ENCODE peak calls at places on chromosomes 1 and 21, in seven cellular contexts. L, W, M, Y, F, J and B are unnamed samples.
A peak's percentile ranks its signal among the peaks of the same experiment; 100 is the strongest.

GRCh38 chr1:246769306-246769705 is 45.1 kb downstream of the SCCPDH start:
- DNase-seq in L (no peak), W (peak; percentile 97), M (no peak), Y (no peak), F (no peak), J (peak; percentile 89), B (no peak)

GRCh38 chr1:85125891-85126290 is 74.9 kb downstream of the SYDE2 start:
- DNase-seq in L (no peak), W (no peak), M (no peak), Y (no peak), F (no peak), J (no peak), B (no peak)

GRCh38 chr1:200139661-200140250 is 112.2 kb downstream of the NR5A2 start:
- DNase-seq in L (peak; percentile 34), W (peak; percentile 76), M (no peak), Y (no peak), F (peak; percentile 28), J (no peak), B (no peak)

GRCh38 chr1:179126338-179127060 is 44.6 kb downstream of the TOR3A start:
- DNase-seq in L (no peak), W (peak; percentile 55), M (no peak), Y (no peak), F (no peak), J (no peak), B (no peak)

GRCh38 chr1:151311589-151312331 is 15.5 kb downstream of the PI4KB start:
- DNase-seq in L (no peak), W (peak; percentile 100), M (peak; percentile 64), Y (peak; percentile 87), F (no peak), J (peak; percentile 94), B (peak; percentile 96)

GRCh38 chr1:219433471-219434131 is 179.3 kb downstream of the ZC3H11B start:
- DNase-seq in L (no peak), W (no peak), M (no peak), Y (no peak), F (no peak), J (no peak), B (no peak)

GRCh38 chr1:56065729-56066128 is 513.6 kb downstream of the PLPP3 start:
- DNase-seq in L (no peak), W (peak; percentile 90), M (no peak), Y (no peak), F (no peak), J (no peak), B (no peak)

GRCh38 chr1:234891427-234891826 is 237.2 kb downstream of the TOMM20 start:
- DNase-seq in L (no peak), W (no peak), M (no peak), Y (no peak), F (no peak), J (no peak), B (no peak)

GRCh38 chr21:42459583-42460215 is 36.3 kb downstream of the RSPH1 start:
- DNase-seq in L (no peak), W (no peak), M (no peak), Y (no peak), F (no peak), J (no peak), B (no peak)

GRCh38 chr1:31739281-31739853 is 24.8 kb downstream of the ADGRB2 start:
- DNase-seq in L (no peak), W (no peak), M (no peak), Y (no peak), F (no peak), J (no peak), B (no peak)